ENCODE peak calls at places on chromosomes 12 and 14, in five cellular contexts. W, R, P, T and K are unnamed samples.

GRCh38 chr12:90940872-90941499 is 14.0 kb downstream of the CCER1 start:
- DNase-seq in W (peak), R (peak), P (peak), T (peak), K (peak)

GRCh38 chr12:843609-844008 is 91.2 kb downstream of the WNK1 start:
- DNase-seq in W (peak), R (no peak), P (peak), T (no peak), K (no peak)

GRCh38 chr12:111298583-111299436 is 70.1 kb downstream of the PHETA1 start:
- DNase-seq in W (peak), R (peak), P (peak), T (peak), K (peak)

GRCh38 chr14:90758959-90759358 is 57.3 kb downstream of the TTC7B start:
- DNase-seq in W (peak), R (no peak), P (peak), T (no peak), K (peak)

GRCh38 chr12:4001031-4001430 is 127.8 kb upstream of the PARP11 start:
- DNase-seq in W (no peak), R (no peak), P (no peak), T (no peak), K (no peak)

GRCh38 chr12:45235087-45236025 is 19.5 kb downstream of the ANO6 start:
- DNase-seq in W (peak), R (peak), P (peak), T (peak), K (peak)

GRCh38 chr12:26870491-26871419 is 37.8 kb upstream of the ITPR2 start:
- DNase-seq in W (peak), R (peak), P (peak), T (no peak), K (peak)

GRCh38 chr14:95870772-95871171 is 5.9 kb upstream of the TUNAR start:
- DNase-seq in W (no peak), R (no peak), P (no peak), T (no peak), K (no peak)

GRCh38 chr12:66742508-66743367 is 63.9 kb upstream of the GRIP1 start:
- DNase-seq in W (no peak), R (no peak), P (no peak), T (no peak), K (no peak)

GRCh38 chr12:50401383-50402155 is 884 bp downstream of the LARP4 start:
- DNase-seq in W (peak), R (no peak), P (peak), T (peak), K (peak)

GRCh38 chr14:104702673-104703072 is 13.3 kb downstream of the INF2 start:
- DNase-seq in W (no peak), R (no peak), P (no peak), T (no peak), K (no peak)

GRCh38 chr12:108214486-108214885 is 85.4 kb downstream of the WSCD2 start:
- DNase-seq in W (peak), R (no peak), P (peak), T (peak), K (no peak)

GRCh38 chr12:20415013-20415412 is 46.7 kb downstream of the PDE3A start:
- DNase-seq in W (no peak), R (no peak), P (no peak), T (no peak), K (peak)

GRCh38 chr12:64452559-64453329 is 824 bp downstream of the TBK1 start:
- DNase-seq in W (peak), R (peak), P (peak), T (peak), K (peak)

GRCh38 chr14:96109956-96110355 is 70.8 kb downstream of the C14orf132 start:
- DNase-seq in W (no peak), R (no peak), P (no peak), T (no peak), K (no peak)

GRCh38 chr12:130799051-130799450 is 40.0 kb downstream of the STX2 start:
- DNase-seq in W (no peak), R (no peak), P (peak), T (no peak), K (no peak)

GRCh38 chr12:46556820-46557524 is 184.4 kb upstream of the SLC38A2 start:
- DNase-seq in W (peak), R (peak), P (peak), T (no peak), K (peak)

GRCh38 chr12:107512391-107512790 is 173.2 kb upstream of the PWP1 start:
- DNase-seq in W (peak), R (no peak), P (peak), T (no peak), K (no peak)

GRCh38 chr12:57766464-57767311 is at the start of gene CYP27B1:
- DNase-seq in W (peak), R (no peak), P (peak), T (peak), K (no peak)

GRCh38 chr12:45415393-45415817 is 199.5 kb downstream of the ANO6 start:
- DNase-seq in W (peak), R (peak), P (peak), T (no peak), K (peak)

GRCh38 chr12:32566663-32567634 is 112.2 kb upstream of the DNM1L start:
- DNase-seq in W (peak), R (no peak), P (peak), T (peak), K (no peak)

GRCh38 chr12:65511134-65511912 is 232.8 kb downstream of the MSRB3 start:
- DNase-seq in W (no peak), R (no peak), P (no peak), T (no peak), K (no peak)

GRCh38 chr12:71135812-71136176 is 22.0 kb downstream of the TSPAN8 start:
- DNase-seq in W (no peak), R (no peak), P (no peak), T (peak), K (no peak)

GRCh38 chr14:49971156-49972141 is 78.6 kb downstream of the ARF6 start:
- DNase-seq in W (no peak), R (no peak), P (peak), T (no peak), K (no peak)

GRCh38 chr12:117049295-117049694 is 49.9 kb downstream of the TESC start:
- DNase-seq in W (no peak), R (no peak), P (no peak), T (no peak), K (no peak)

GRCh38 chr12:6927379-6927991 is at the start of gene ATN1:
- DNase-seq in W (peak), R (no peak), P (peak), T (peak), K (peak)

GRCh38 chr12:132524405-132524804 is 34.5 kb downstream of the FBRSL1 start:
- DNase-seq in W (no peak), R (no peak), P (peak), T (no peak), K (no peak)

GRCh38 chr12:90399317-90399716 is 555.7 kb downstream of the CCER1 start:
- DNase-seq in W (no peak), R (no peak), P (no peak), T (no peak), K (peak)

GRCh38 chr12:118015306-118015705 is 1.2 kb upstream of the RFC5 start:
- DNase-seq in W (no peak), R (no peak), P (no peak), T (no peak), K (no peak)

GRCh38 chr12:56629459-56630179 is 507 bp downstream of the BAZ2A start:
- DNase-seq in W (peak), R (no peak), P (no peak), T (peak), K (peak)

GRCh38 chr14:22737052-22737451 is 29.4 kb upstream of the OXA1L start:
- DNase-seq in W (no peak), R (no peak), P (no peak), T (no peak), K (peak)

GRCh38 chr14:68015356-68016242 is 196.0 kb downstream of the RAD51B start:
- DNase-seq in W (no peak), R (no peak), P (peak), T (no peak), K (no peak)

GRCh38 chr12:124927325-124928094 is 13.1 kb upstream of the UBC start:
- DNase-seq in W (peak), R (peak), P (peak), T (peak), K (peak)

GRCh38 chr14:92512807-92513203 is 776 bp upstream of the RIN3 start:
- DNase-seq in W (no peak), R (no peak), P (no peak), T (no peak), K (peak)

GRCh38 chr14:92514844-92515509 is 1.4 kb downstream of the RIN3 start:
- DNase-seq in W (peak), R (no peak), P (no peak), T (no peak), K (no peak)

GRCh38 chr14:92513204-92513965 is at the start of gene RIN3:
- DNase-seq in W (peak), R (no peak), P (peak), T (peak), K (peak)

GRCh38 chr14:92515510-92516343 is 2.1 kb downstream of the RIN3 start:
- DNase-seq in W (no peak), R (no peak), P (no peak), T (no peak), K (no peak)

DNA sequence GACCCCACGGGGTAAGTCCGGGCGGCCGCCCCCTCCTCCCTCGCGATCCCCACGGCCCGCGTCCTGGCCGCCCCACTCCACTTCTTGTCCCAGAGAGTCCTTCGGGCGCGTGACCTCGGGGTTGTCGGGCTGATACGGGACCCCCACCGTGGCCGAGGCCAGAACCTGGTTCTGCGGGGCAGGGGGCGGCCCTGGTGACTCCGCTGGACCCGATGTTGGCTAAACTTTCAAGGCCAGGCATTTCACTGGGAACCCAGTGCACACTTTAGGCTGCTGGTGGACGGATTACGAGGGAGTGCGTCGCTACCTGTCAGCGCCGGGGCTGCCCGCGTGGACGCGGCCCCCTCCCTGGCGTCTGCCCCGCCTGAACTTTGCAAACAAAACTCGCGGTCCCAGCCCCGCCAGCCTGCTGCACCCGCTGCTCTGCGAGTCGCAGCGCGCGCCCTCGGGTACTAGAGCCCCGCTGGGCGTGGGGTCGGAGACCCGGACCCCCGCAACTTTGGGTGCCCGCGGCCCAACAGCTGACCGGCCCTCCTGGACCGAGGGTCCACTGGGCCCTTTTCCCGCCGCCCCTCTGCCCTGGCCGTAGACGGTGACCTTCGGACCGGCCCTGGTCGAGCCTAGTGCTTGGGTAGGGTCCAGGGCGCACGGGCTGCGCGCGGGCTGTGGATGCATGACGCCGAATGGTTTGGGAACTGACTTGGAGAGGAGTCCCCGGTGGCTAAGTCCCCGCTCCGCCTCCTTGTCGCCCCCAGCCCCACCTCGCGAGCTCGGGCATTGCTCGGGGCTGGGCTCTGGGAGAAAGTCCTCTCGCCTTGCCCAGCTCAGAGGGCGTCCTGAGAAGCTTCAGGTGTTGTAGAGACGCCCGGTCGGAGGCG is 624 bp downstream of the RIN3 start:
- DNase-seq in W (peak), R (no peak), P (peak), T (peak), K (peak)
- H3K4me2 ChIP-seq in W (peak), R (peak), P (peak), T (peak), K (peak)

DNA sequence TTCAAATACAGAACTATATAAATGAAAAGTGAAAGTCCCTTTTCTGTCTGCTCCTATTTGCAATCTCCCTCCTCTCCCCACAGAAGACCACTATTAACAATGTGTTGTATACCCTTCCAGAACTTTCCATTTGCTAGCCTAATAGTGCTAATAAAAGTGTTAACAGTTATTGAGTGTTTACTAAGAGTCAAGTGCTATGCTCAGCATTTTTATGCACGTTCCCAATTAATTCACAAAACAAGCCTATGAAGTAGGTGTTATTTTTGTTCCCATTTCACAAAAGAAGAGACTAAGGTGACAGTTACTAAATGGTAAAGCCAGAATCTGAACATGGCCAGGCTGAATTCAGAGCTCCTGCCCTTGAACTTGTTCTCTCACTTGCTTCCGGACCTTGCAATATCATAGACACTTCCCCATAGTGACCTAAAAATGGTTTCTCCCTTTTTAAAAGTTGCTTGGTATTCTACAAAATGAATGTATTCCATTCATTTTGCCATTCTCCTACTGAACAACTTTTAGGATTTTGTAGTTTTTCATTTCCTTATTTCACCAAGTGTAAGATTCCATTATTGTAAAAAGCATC is 1.6 kb upstream of the PRKAB1 start:
- DNase-seq in W (no peak), R (no peak), P (no peak), T (no peak), K (no peak)
- H3K27ac ChIP-seq in W (no peak), R (no peak), P (no peak), T (no peak), K (no peak)

GRCh38 chr12:113949321-113950305 is 16.5 kb downstream of the RBM19 start:
- DNase-seq in W (no peak), R (no peak), P (no peak), T (no peak), K (no peak)
- H3K4me2 ChIP-seq in W (no peak), R (no peak), P (no peak), T (no peak), K (no peak)

GRCh38 chr12:68893741-68894140 is 39.2 kb downstream of the CPM start:
- DNase-seq in W (no peak), R (no peak), P (no peak), T (no peak), K (no peak)
- H3K27ac ChIP-seq in W (no peak), R (no peak), P (no peak), T (no peak), K (no peak)

GRCh38 chr14:72887514-72887913 is 6.4 kb downstream of the DPF3 start:
- DNase-seq in W (no peak), R (no peak), P (no peak), T (peak), K (no peak)

GRCh38 chr14:72888636-72889201 is 5.2 kb downstream of the DPF3 start:
- DNase-seq in W (peak), R (no peak), P (peak), T (no peak), K (peak)

GRCh38 chr14:72891666-72892102 is 2.2 kb downstream of the DPF3 start:
- DNase-seq in W (no peak), R (no peak), P (no peak), T (no peak), K (no peak)

GRCh38 chr14:72888202-72888601 is 5.7 kb downstream of the DPF3 start:
- DNase-seq in W (no peak), R (no peak), P (no peak), T (no peak), K (no peak)

GRCh38 chr14:72889366-72889765 is 4.5 kb downstream of the DPF3 start:
- DNase-seq in W (no peak), R (no peak), P (no peak), T (no peak), K (no peak)
- H3K4me2 ChIP-seq in W (no peak), R (no peak), P (no peak), T (peak), K (no peak)

GRCh38 chr12:15627995-15628945 is 160.9 kb downstream of the EPS8 start:
- DNase-seq in W (peak), R (no peak), P (peak), T (no peak), K (peak)
- H3K27ac ChIP-seq in W (peak), R (peak), P (peak), T (no peak), K (peak)

GRCh38 chr12:106044773-106045172 is 94.0 kb downstream of the NUAK1 start:
- DNase-seq in W (peak), R (no peak), P (peak), T (no peak), K (peak)
- H3K4me2 ChIP-seq in W (no peak), R (no peak), P (no peak), T (no peak), K (no peak)

GRCh38 chr12:123076604-123077297 is 74.1 kb downstream of the PITPNM2 start:
- DNase-seq in W (peak), R (no peak), P (no peak), T (no peak), K (no peak)
- H3K27ac ChIP-seq in W (no peak), R (no peak), P (no peak), T (no peak), K (no peak)

GRCh38 chr12:94701711-94702110 is 51.4 kb upstream of the TMCC3 start:
- DNase-seq in W (no peak), R (no peak), P (no peak), T (no peak), K (no peak)
- H3K4me2 ChIP-seq in W (no peak), R (no peak), P (no peak), T (no peak), K (no peak)

GRCh38 chr12:47769234-47770085 is 3.6 kb upstream of the SLC48A1 start:
- DNase-seq in W (no peak), R (no peak), P (no peak), T (no peak), K (no peak)

GRCh38 chr12:47767197-47767724 is 5.8 kb upstream of the SLC48A1 start:
- DNase-seq in W (peak), R (peak), P (peak), T (peak), K (no peak)

GRCh38 chr12:47770086-47770726 is 2.8 kb upstream of the SLC48A1 start:
- DNase-seq in W (peak), R (no peak), P (peak), T (no peak), K (no peak)

GRCh38 chr12:47766496-47767196 is 6.4 kb upstream of the SLC48A1 start:
- DNase-seq in W (no peak), R (no peak), P (no peak), T (peak), K (no peak)

GRCh38 chr12:47768323-47768811 is 4.7 kb upstream of the SLC48A1 start:
- DNase-seq in W (peak), R (no peak), P (peak), T (peak), K (no peak)
- H3K27ac ChIP-seq in W (no peak), R (no peak), P (no peak), T (no peak), K (peak)